ENCODE peak calls at places on chromosomes 1 and 21, in four cellular contexts. Z is fibroblast of lung; X is H1; W is CD4-positive, alpha-beta memory T cell. J is an unnamed sample. For H3K36me3 and H3K9me3, the result is how much of the 10 kb centered on the place peaks cover.

GRCh38 chr1:162882248-162882666 is 21.3 kb upstream of the CCDC190 start:
- DNase-seq in Z (no peak), X (no peak), W (no peak), J (no peak)

GRCh38 chr1:234114648-234115307 is 210.3 kb downstream of the SLC35F3 start:
- DNase-seq in Z (peak), X (no peak), W (peak), J (no peak)

GRCh38 chr1:36387141-36387949 is 1.6 kb upstream of the STK40 start:
- DNase-seq in Z (peak), X (no peak), W (no peak), J (no peak)

GRCh38 chr1:25620701-25621350 is 4.2 kb downstream of the MAN1C1 start:
- DNase-seq in Z (no peak), X (peak), W (no peak), J (no peak)

GRCh38 chr1:6300342-6301141 is 39.6 kb upstream of the GPR153 start:
- DNase-seq in Z (peak), X (no peak), W (no peak), J (no peak)

GRCh38 chr1:16260814-16261213 is 23.8 kb upstream of the CPLANE2 start:
- DNase-seq in Z (peak), X (no peak), W (no peak), J (no peak)

GRCh38 chr1:203144661-203145060 is 17.1 kb downstream of the ADORA1 start:
- DNase-seq in Z (peak), X (no peak), W (no peak), J (no peak)

GRCh38 chr1:162386292-162387225 is 5.0 kb downstream of the C1orf226 start:
- DNase-seq in Z (no peak), X (no peak), W (no peak), J (no peak)

GRCh38 chr21:26900980-26901379 is 55.8 kb upstream of the ADAMTS1 start:
- DNase-seq in Z (no peak), X (no peak), W (no peak), J (no peak)

GRCh38 chr1:226981838-226982237 is 41.7 kb downstream of the COQ8A start:
- DNase-seq in Z (no peak), X (no peak), W (no peak), J (no peak)

GRCh38 chr1:218686258-218686657 is 341.1 kb downstream of the TGFB2 start:
- DNase-seq in Z (peak), X (no peak), W (no peak), J (no peak)

GRCh38 chr1:230797376-230798186 is 50.4 kb downstream of the CAPN9 start:
- DNase-seq in Z (peak), X (peak), W (no peak), J (no peak)

GRCh38 chr1:193524616-193525015 is 338.2 kb upstream of the B3GALT2 start:
- DNase-seq in Z (no peak), X (no peak), W (no peak), J (no peak)

GRCh38 chr1:30407030-30407861 is 316.1 kb downstream of the MATN1 start:
- DNase-seq in Z (peak), X (peak), W (no peak), J (no peak)

GRCh38 chr1:28601696-28602095 is 9.6 kb downstream of the RAB42 start:
- DNase-seq in Z (peak), X (no peak), W (no peak), J (no peak)

GRCh38 chr1:185063719-185064118 is 18.4 kb downstream of the RNF2 start:
- DNase-seq in Z (no peak), X (no peak), W (no peak), J (no peak)

GRCh38 chr1:185073725-185074124 is 28.4 kb downstream of the RNF2 start:
- DNase-seq in Z (peak), X (no peak), W (no peak), J (no peak)

GRCh38 chr1:185069202-185069601 is 23.8 kb downstream of the RNF2 start:
- DNase-seq in Z (peak), X (no peak), W (no peak), J (no peak)

GRCh38 chr1:185066181-185066580 is 20.8 kb downstream of the RNF2 start:
- DNase-seq in Z (no peak), X (no peak), W (no peak), J (no peak)

GRCh38 chr1:185068362-185068761 is 23.0 kb downstream of the RNF2 start:
- DNase-seq in Z (no peak), X (no peak), W (no peak), J (no peak)
- H3K36me3 ChIP-seq in Z (under half), X (under half), W (under half), J (under half)

DNA sequence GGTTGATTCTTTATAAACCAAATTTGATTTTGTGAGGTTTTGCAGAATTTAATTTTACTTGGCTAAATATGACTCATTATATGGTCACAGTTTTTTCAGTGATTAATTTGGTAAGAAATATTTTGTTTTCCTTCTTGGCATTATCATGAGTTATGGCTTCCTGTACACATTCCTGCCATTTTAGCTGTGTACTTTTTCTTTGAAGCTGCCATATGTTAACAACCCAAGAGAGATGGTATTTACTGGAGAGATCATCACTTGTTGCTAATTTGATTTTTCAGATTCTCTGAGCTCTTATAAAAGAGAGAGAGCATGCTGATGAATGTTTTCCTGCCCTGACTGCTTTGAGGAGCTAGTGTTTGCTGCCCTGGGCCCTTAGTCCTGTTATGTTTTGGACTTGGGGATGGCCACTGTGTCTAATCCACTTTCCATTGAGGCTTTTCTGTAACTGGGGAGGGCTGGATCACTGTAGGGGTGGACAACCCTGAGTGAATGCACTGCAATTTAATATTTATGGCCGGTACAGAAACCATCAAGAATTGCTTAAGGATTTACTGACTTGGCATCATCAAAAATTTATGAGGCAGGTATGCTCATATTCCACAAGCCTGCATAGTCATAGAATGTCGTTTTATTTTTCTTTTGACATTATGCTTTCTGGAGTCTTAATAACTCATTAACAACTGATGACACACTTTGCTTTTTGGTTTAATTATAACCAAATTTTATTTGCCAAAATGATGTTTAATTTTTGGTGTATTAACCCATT is 200.9 kb downstream of the DISC1 start:
- DNase-seq in Z (peak), X (no peak), W (no peak), J (no peak)
- H3K9me3 ChIP-seq in Z (under half), X (under half), W (under half), J (under half)

GRCh38 chr1:67333603-67334002 is 25.9 kb downstream of the IL12RB2 start:
- DNase-seq in Z (no peak), X (no peak), W (no peak), J (no peak)
- H3K36me3 ChIP-seq in Z (under half), X (under half), W (under half), J (under half)

DNA sequence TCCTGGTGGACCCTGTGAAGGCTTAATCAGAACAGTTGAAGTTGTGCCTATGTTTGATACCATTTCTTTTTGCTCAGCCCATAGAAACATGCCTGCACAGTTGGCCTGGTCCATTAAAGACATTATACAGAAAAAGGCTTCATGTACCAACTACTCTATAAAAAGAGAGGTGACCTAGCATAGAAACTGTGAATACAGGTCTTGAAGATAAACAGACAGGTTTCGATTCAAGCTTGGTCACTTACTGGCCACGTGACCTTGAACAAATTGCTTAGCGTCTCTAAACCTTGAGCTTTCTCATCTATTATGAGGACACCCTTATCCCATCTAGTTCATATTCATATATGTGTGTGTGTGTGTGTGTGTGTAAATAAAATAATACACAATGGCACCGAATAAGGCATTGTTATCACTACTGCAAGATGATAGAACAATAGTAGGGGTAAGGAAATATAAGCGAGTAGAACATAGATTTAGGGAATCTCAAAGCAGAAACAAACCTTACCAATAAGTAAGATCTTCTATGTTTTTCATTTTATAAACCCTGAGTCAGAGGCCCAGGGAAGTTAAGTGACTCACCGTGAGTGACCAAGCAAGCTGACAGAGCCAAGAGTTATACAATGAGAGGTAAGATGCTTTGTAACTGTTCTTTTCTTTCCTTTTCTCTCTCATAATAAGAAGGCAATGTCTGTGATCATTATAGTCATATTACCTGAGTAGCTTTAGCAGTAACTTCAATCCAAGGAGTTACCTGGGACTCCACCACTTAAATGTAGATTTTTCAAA is 476.8 kb upstream of the DEPDC1 start:
- DNase-seq in Z (peak), X (no peak), W (no peak), J (no peak)
- H3K9me3 ChIP-seq in Z (under half), X (under half), W (under half), J (under half)